ENCODE peak calls at places on chromosomes 1 and 21, in six cellular contexts. I is astrocyte of the spinal cord; S is posterior cingulate gyrus; T is stimulated activated CD4-positive, alpha-beta T cell treated with anti-CD3 and anti-CD28 coated beads, TNF-alpha, amount 100 ng/mL, for 4 hours; C is choroid plexus epithelial cell; V is BE2C. M is an unnamed sample.
A peak's percentile ranks its signal among the peaks of the same experiment; 100 is the strongest.

GRCh38 chr1:234853906-234854647 is 244.1 kb upstream of the IRF2BP2 start:
- DNase-seq in I (peak; percentile 28), S (no peak), T (no peak), C (no peak), V (no peak), M (no peak)

GRCh38 chr1:116374340-116375164 is 1.5 kb downstream of the ATP1A1 start:
- DNase-seq in I (no peak), S (peak; percentile 68), T (no peak), C (peak; percentile 14), V (peak; percentile 39), M (no peak)

GRCh38 chr1:61277129-61277801 is 194.9 kb downstream of the NFIA start:
- DNase-seq in I (no peak), S (no peak), T (no peak), C (no peak), V (no peak), M (no peak)

GRCh38 chr1:232248276-232248803 is 381.6 kb downstream of the SIPA1L2 start:
- DNase-seq in I (no peak), S (no peak), T (no peak), C (no peak), V (peak; percentile 33), M (no peak)

GRCh38 chr1:17498214-17498613 is 41.3 kb upstream of the ARHGEF10L start:
- DNase-seq in I (no peak), S (no peak), T (no peak), C (no peak), V (no peak), M (no peak)

GRCh38 chr1:33363470-33363861 is 42.6 kb upstream of the A3GALT2 start:
- DNase-seq in I (no peak), S (peak; percentile 86), T (no peak), C (no peak), V (no peak), M (no peak)

GRCh38 chr1:157963713-157964112 is 29.7 kb upstream of the KIRREL1 start:
- DNase-seq in I (peak; percentile 63), S (peak; percentile 91), T (peak; percentile 9), C (peak; percentile 77), V (peak; percentile 65), M (peak; percentile 27)

GRCh38 chr1:240001177-240001740 is 90.4 kb upstream of the FMN2 start:
- DNase-seq in I (no peak), S (no peak), T (no peak), C (no peak), V (no peak), M (no peak)

GRCh38 chr21:23021481-23021880 is 2023.3 kb downstream of the NCAM2 start:
- DNase-seq in I (no peak), S (peak; percentile 28), T (no peak), C (no peak), V (no peak), M (no peak)

GRCh38 chr1:55893155-55893554 is 678.0 kb upstream of the USP24 start:
- DNase-seq in I (peak; percentile 61), S (no peak), T (no peak), C (peak; percentile 86), V (no peak), M (no peak)

GRCh38 chr1:92563457-92564216 is 76.9 kb upstream of the GFI1 start:
- DNase-seq in I (no peak), S (no peak), T (no peak), C (no peak), V (no peak), M (no peak)

GRCh38 chr1:157154940-157155514 is 16.8 kb upstream of the ETV3 start:
- DNase-seq in I (peak; percentile 4), S (peak; percentile 45), T (no peak), C (peak; percentile 73), V (peak; percentile 84), M (no peak)

GRCh38 chr1:89629146-89629545 is 3.8 kb upstream of the LRRC8C start:
- DNase-seq in I (no peak), S (no peak), T (no peak), C (no peak), V (no peak), M (no peak)

GRCh38 chr1:179867493-179868330 is 9.9 kb downstream of the TOR1AIP2 start:
- DNase-seq in I (peak; percentile 53), S (no peak), T (no peak), C (peak; percentile 73), V (peak; percentile 69), M (no peak)

GRCh38 chr21:16912075-16912474 is 600.8 kb upstream of the CXADR start:
- DNase-seq in I (peak; percentile 53), S (no peak), T (no peak), C (peak; percentile 20), V (no peak), M (no peak)

GRCh38 chr1:235513495-235514366 is 9.5 kb upstream of the B3GALNT2 start:
- DNase-seq in I (peak; percentile 77), S (no peak), T (peak; percentile 13), C (peak; percentile 85), V (peak; percentile 60), M (no peak)

GRCh38 chr1:157135646-157136045 is 2.5 kb downstream of the ETV3 start:
- DNase-seq in I (no peak), S (no peak), T (no peak), C (peak; percentile 34), V (no peak), M (no peak)

GRCh38 chr1:228209657-228210056 is 1.8 kb downstream of the OBSCN start:
- DNase-seq in I (no peak), S (no peak), T (no peak), C (no peak), V (no peak), M (no peak)

GRCh38 chr1:31181515-31182343 is 58.0 kb downstream of the NKAIN1 start:
- DNase-seq in I (no peak), S (peak; percentile 79), T (no peak), C (peak; percentile 56), V (peak; percentile 66), M (peak; percentile 41)

GRCh38 chr1:151399890-151400235 is 490 bp downstream of the PSMB4 start:
- DNase-seq in I (peak; percentile 33), S (no peak), T (no peak), C (peak; percentile 57), V (no peak), M (no peak)

GRCh38 chr1:89273324-89273778 is 691 bp upstream of the GBP5 start:
- DNase-seq in I (no peak), S (no peak), T (no peak), C (no peak), V (no peak), M (no peak)

GRCh38 chr1:219088778-219089557 is 84.7 kb upstream of the LYPLAL1 start:
- DNase-seq in I (peak; percentile 87), S (no peak), T (no peak), C (peak; percentile 97), V (no peak), M (no peak)

GRCh38 chr1:219430419-219430818 is 182.5 kb downstream of the ZC3H11B start:
- DNase-seq in I (no peak), S (no peak), T (no peak), C (no peak), V (no peak), M (no peak)

GRCh38 chr21:44370027-44370735 is 16.8 kb downstream of the TRPM2 start:
- DNase-seq in I (no peak), S (no peak), T (no peak), C (peak; percentile 3), V (peak; percentile 36), M (no peak)

GRCh38 chr1:109808703-109809102 is 45.0 kb upstream of the EPS8L3 start:
- DNase-seq in I (no peak), S (no peak), T (no peak), C (no peak), V (no peak), M (no peak)

GRCh38 chr1:59994302-59995198 is 68.0 kb upstream of the CYP2J2 start:
- DNase-seq in I (peak; percentile 93), S (no peak), T (no peak), C (peak; percentile 61), V (no peak), M (no peak)

GRCh38 chr1:227778401-227778947 is 37.0 kb upstream of the PRSS38 start:
- DNase-seq in I (peak; percentile 68), S (no peak), T (no peak), C (no peak), V (no peak), M (no peak)

GRCh38 chr1:30707412-30708360 is 15.7 kb downstream of the MATN1 start:
- DNase-seq in I (peak; percentile 52), S (peak; percentile 95), T (peak; percentile 27), C (peak; percentile 78), V (peak; percentile 83), M (peak; percentile 33)

GRCh38 chr1:232963366-232963765 is 13.0 kb downstream of the NTPCR start:
- DNase-seq in I (no peak), S (no peak), T (no peak), C (peak; percentile 50), V (no peak), M (no peak)

GRCh38 chr1:39812913-39813312 is 24.2 kb upstream of the BMP8B start:
- DNase-seq in I (no peak), S (no peak), T (no peak), C (no peak), V (no peak), M (no peak)

GRCh38 chr1:198024782-198025181 is 107.6 kb downstream of the LHX9 start:
- DNase-seq in I (peak; percentile 5), S (no peak), T (no peak), C (peak; percentile 35), V (no peak), M (no peak)

GRCh38 chr1:214280386-214281029 is 451 bp upstream of the SMYD2 start:
- DNase-seq in I (peak; percentile 50), S (no peak), T (no peak), C (peak; percentile 60), V (no peak), M (no peak)

GRCh38 chr1:61533546-61533945 is 191.4 kb downstream of the TM2D1 start:
- DNase-seq in I (no peak), S (no peak), T (no peak), C (no peak), V (no peak), M (no peak)

GRCh38 chr21:46665566-46665965 is 30.1 kb downstream of the PRMT2 start:
- DNase-seq in I (no peak), S (no peak), T (no peak), C (no peak), V (no peak), M (no peak)

GRCh38 chr1:245306628-245307410 is 152.0 kb downstream of the KIF26B start:
- DNase-seq in I (no peak), S (no peak), T (no peak), C (no peak), V (peak; percentile 56), M (no peak)

GRCh38 chr21:27462786-27463185 is 495.9 kb upstream of the ADAMTS5 start:
- DNase-seq in I (no peak), S (no peak), T (no peak), C (no peak), V (no peak), M (no peak)

GRCh38 chr1:16920951-16921350 is 780 bp upstream of the CROCC start:
- DNase-seq in I (no peak), S (peak; percentile 47), T (no peak), C (no peak), V (no peak), M (no peak)

M was measured in activated T-helper 2 cell treated with anti-CD3 and anti-CD28 coated beads, Interferon-gamma antibody, Interleukin-2, Interleukin-4, amounts not matched to agents 10 μg/mL and 5 μg/mL and 100 μg/mL, durations not matched to agents 14 hours and 24 hours and 36 hours.